ENCODE peak calls at places on chromosomes 12 and 14, in five cellular contexts. One of them, this sample, is unnamed.

GRCh38 chr12:109538191-109538863 is 35.0 kb downstream of the MMAB start:
- DNase-seq in GM18507: no peak
- DNase-seq in activated CD4-positive, alpha-beta T cell treated with anti-CD3 and anti-CD28 coated beads, Interleukin-2, amount 50 U/mL, for 48 hours: no peak
- DNase-seq in stimulated activated CD4-positive, alpha-beta T cell treated with anti-CD3 and anti-CD28 coated beads, Interleukin-12 subunit alpha, Interleukin-12 subunit beta, amount 100 ng/mL, for 48 hours: no peak
- DNase-seq in SW480: no peak
- DNase-seq in this sample: no peak

GRCh38 chr12:42586268-42586667 is 3.3 kb downstream of the PRICKLE1 start:
- DNase-seq in activated CD4-positive, alpha-beta T cell treated with anti-CD3 and anti-CD28 coated beads, Interleukin-2, amount 50 U/mL, for 48 hours: no peak
- DNase-seq in SW480: no peak
- DNase-seq in GM18507: no peak
- DNase-seq in stimulated activated CD4-positive, alpha-beta T cell treated with anti-CD3 and anti-CD28 coated beads, Interleukin-12 subunit alpha, Interleukin-12 subunit beta, amount 100 ng/mL, for 48 hours: no peak
- DNase-seq in this sample: no peak

GRCh38 chr14:34030864-34031263 is 80.0 kb upstream of the EGLN3 start:
- DNase-seq in activated CD4-positive, alpha-beta T cell treated with anti-CD3 and anti-CD28 coated beads, Interleukin-2, amount 50 U/mL, for 48 hours: no peak
- DNase-seq in stimulated activated CD4-positive, alpha-beta T cell treated with anti-CD3 and anti-CD28 coated beads, Interleukin-12 subunit alpha, Interleukin-12 subunit beta, amount 100 ng/mL, for 48 hours: no peak
- DNase-seq in SW480: no peak
- DNase-seq in GM18507: no peak
- DNase-seq in this sample: no peak

GRCh38 chr12:107657133-107657532 is 28.5 kb upstream of the PWP1 start:
- DNase-seq in activated CD4-positive, alpha-beta T cell treated with anti-CD3 and anti-CD28 coated beads, Interleukin-2, amount 50 U/mL, for 48 hours: no peak
- DNase-seq in stimulated activated CD4-positive, alpha-beta T cell treated with anti-CD3 and anti-CD28 coated beads, Interleukin-12 subunit alpha, Interleukin-12 subunit beta, amount 100 ng/mL, for 48 hours: no peak
- DNase-seq in GM18507: no peak
- DNase-seq in SW480: no peak
- DNase-seq in this sample: no peak

GRCh38 chr14:50001146-50001998 is 108.5 kb downstream of the ARF6 start:
- DNase-seq in activated CD4-positive, alpha-beta T cell treated with anti-CD3 and anti-CD28 coated beads, Interleukin-2, amount 50 U/mL, for 48 hours: peak; percentile 79
- DNase-seq in GM18507: no peak
- DNase-seq in stimulated activated CD4-positive, alpha-beta T cell treated with anti-CD3 and anti-CD28 coated beads, Interleukin-12 subunit alpha, Interleukin-12 subunit beta, amount 100 ng/mL, for 48 hours: peak; percentile 72
- DNase-seq in SW480: peak; percentile 94
- DNase-seq in this sample: peak; percentile 60

GRCh38 chr12:120642806-120643205 is 2.4 kb downstream of the CABP1 start:
- DNase-seq in activated CD4-positive, alpha-beta T cell treated with anti-CD3 and anti-CD28 coated beads, Interleukin-2, amount 50 U/mL, for 48 hours: no peak
- DNase-seq in SW480: no peak
- DNase-seq in GM18507: no peak
- DNase-seq in stimulated activated CD4-positive, alpha-beta T cell treated with anti-CD3 and anti-CD28 coated beads, Interleukin-12 subunit alpha, Interleukin-12 subunit beta, amount 100 ng/mL, for 48 hours: no peak
- DNase-seq in this sample: no peak

GRCh38 chr12:10310926-10311705 is 3.4 kb downstream of the KLRD1 start:
- DNase-seq in SW480: no peak
- DNase-seq in GM18507: no peak
- DNase-seq in stimulated activated CD4-positive, alpha-beta T cell treated with anti-CD3 and anti-CD28 coated beads, Interleukin-12 subunit alpha, Interleukin-12 subunit beta, amount 100 ng/mL, for 48 hours: no peak
- DNase-seq in activated CD4-positive, alpha-beta T cell treated with anti-CD3 and anti-CD28 coated beads, Interleukin-2, amount 50 U/mL, for 48 hours: no peak
- DNase-seq in this sample: no peak

GRCh38 chr12:118307069-118307954 is 65.4 kb downstream of the TAOK3 start:
- DNase-seq in GM18507: no peak
- DNase-seq in SW480: no peak
- DNase-seq in stimulated activated CD4-positive, alpha-beta T cell treated with anti-CD3 and anti-CD28 coated beads, Interleukin-12 subunit alpha, Interleukin-12 subunit beta, amount 100 ng/mL, for 48 hours: peak; percentile 30
- DNase-seq in activated CD4-positive, alpha-beta T cell treated with anti-CD3 and anti-CD28 coated beads, Interleukin-2, amount 50 U/mL, for 48 hours: peak; percentile 69
- DNase-seq in this sample: peak; percentile 25

GRCh38 chr14:61569783-61570182 is 125.5 kb upstream of the HIF1A start:
- DNase-seq in GM18507: no peak
- DNase-seq in activated CD4-positive, alpha-beta T cell treated with anti-CD3 and anti-CD28 coated beads, Interleukin-2, amount 50 U/mL, for 48 hours: peak; percentile 38
- DNase-seq in stimulated activated CD4-positive, alpha-beta T cell treated with anti-CD3 and anti-CD28 coated beads, Interleukin-12 subunit alpha, Interleukin-12 subunit beta, amount 100 ng/mL, for 48 hours: no peak
- DNase-seq in SW480: peak; percentile 95
- DNase-seq in this sample: no peak

GRCh38 chr14:100608586-100609330 is 21.5 kb upstream of the BEGAIN start:
- DNase-seq in GM18507: no peak
- DNase-seq in activated CD4-positive, alpha-beta T cell treated with anti-CD3 and anti-CD28 coated beads, Interleukin-2, amount 50 U/mL, for 48 hours: no peak
- DNase-seq in SW480: no peak
- DNase-seq in stimulated activated CD4-positive, alpha-beta T cell treated with anti-CD3 and anti-CD28 coated beads, Interleukin-12 subunit alpha, Interleukin-12 subunit beta, amount 100 ng/mL, for 48 hours: no peak
- DNase-seq in this sample: no peak

GRCh38 chr14:41636492-41637392 is 30.1 kb downstream of the LRFN5 start:
- DNase-seq in SW480: no peak
- DNase-seq in activated CD4-positive, alpha-beta T cell treated with anti-CD3 and anti-CD28 coated beads, Interleukin-2, amount 50 U/mL, for 48 hours: no peak
- DNase-seq in GM18507: no peak
- DNase-seq in stimulated activated CD4-positive, alpha-beta T cell treated with anti-CD3 and anti-CD28 coated beads, Interleukin-12 subunit alpha, Interleukin-12 subunit beta, amount 100 ng/mL, for 48 hours: no peak
- DNase-seq in this sample: no peak

GRCh38 chr14:104687601-104688504 is 1.6 kb upstream of the INF2 start:
- DNase-seq in stimulated activated CD4-positive, alpha-beta T cell treated with anti-CD3 and anti-CD28 coated beads, Interleukin-12 subunit alpha, Interleukin-12 subunit beta, amount 100 ng/mL, for 48 hours: no peak
- DNase-seq in GM18507: no peak
- DNase-seq in activated CD4-positive, alpha-beta T cell treated with anti-CD3 and anti-CD28 coated beads, Interleukin-2, amount 50 U/mL, for 48 hours: no peak
- DNase-seq in SW480: peak; percentile 96
- DNase-seq in this sample: no peak

GRCh38 chr14:64209428-64210165 is 84.6 kb downstream of the ESR2 start:
- DNase-seq in activated CD4-positive, alpha-beta T cell treated with anti-CD3 and anti-CD28 coated beads, Interleukin-2, amount 50 U/mL, for 48 hours: no peak
- DNase-seq in SW480: no peak
- DNase-seq in stimulated activated CD4-positive, alpha-beta T cell treated with anti-CD3 and anti-CD28 coated beads, Interleukin-12 subunit alpha, Interleukin-12 subunit beta, amount 100 ng/mL, for 48 hours: no peak
- DNase-seq in GM18507: peak; percentile 25
- DNase-seq in this sample: no peak